ENCODE peak calls at places on chromosomes 2 and 18, in five cellular contexts. G is A549, Y is HepG2, N is SK-N-SH, D is GM12878. Z is an unnamed sample.

GRCh38 chr18:8854962-8855361 is 149.6 kb downstream of the MTCL1 start:
- DNase-seq in G (no peak), Y (no peak), N (no peak), D (no peak), Z (no peak)

GRCh38 chr2:42851186-42851585 is 58.8 kb upstream of the HAAO start:
- DNase-seq in G (no peak), Y (no peak), N (no peak), D (no peak), Z (no peak)

GRCh38 chr2:58480191-58480590 is 239.1 kb upstream of the FANCL start:
- DNase-seq in G (no peak), Y (no peak), N (peak), D (no peak), Z (no peak)

GRCh38 chr2:54107455-54107764 is 8.0 kb upstream of the ACYP2 start:
- DNase-seq in G (no peak), Y (no peak), N (no peak), D (no peak), Z (no peak)

GRCh38 chr18:26536032-26536431 is 12.3 kb downstream of the KCTD1 start:
- DNase-seq in G (no peak), Y (no peak), N (no peak), D (no peak), Z (no peak)

GRCh38 chr2:181682795-181683517 is 2.6 kb upstream of the NEUROD1 start:
- DNase-seq in G (no peak), Y (no peak), N (no peak), D (no peak), Z (no peak)

GRCh38 chr18:48140738-48141137 is 210.3 kb upstream of the SMAD2 start:
- DNase-seq in G (no peak), Y (no peak), N (no peak), D (no peak), Z (no peak)

GRCh38 chr2:36780231-36780808 is 83.8 kb downstream of the VIT start:
- DNase-seq in G (peak), Y (peak), N (peak), D (peak), Z (peak)

GRCh38 chr2:67135201-67135600 is 261.9 kb upstream of the ETAA1 start:
- DNase-seq in G (no peak), Y (no peak), N (no peak), D (no peak), Z (no peak)

GRCh38 chr2:113887393-113887792 is 2.5 kb upstream of the ACTR3 start:
- DNase-seq in G (no peak), Y (no peak), N (no peak), D (no peak), Z (no peak)
- H3K4me3 ChIP-seq in G (no peak), Y (no peak), N (no peak), D (peak), Z (peak)

GRCh38 chr2:215828528-215829184 is 184.7 kb downstream of the MREG start:
- DNase-seq in G (peak), Y (peak), N (peak), D (no peak), Z (peak)
- TF ChIP-seq CTCF in G (peak), Y (peak), N (peak), D (peak), Z (peak)

DNA sequence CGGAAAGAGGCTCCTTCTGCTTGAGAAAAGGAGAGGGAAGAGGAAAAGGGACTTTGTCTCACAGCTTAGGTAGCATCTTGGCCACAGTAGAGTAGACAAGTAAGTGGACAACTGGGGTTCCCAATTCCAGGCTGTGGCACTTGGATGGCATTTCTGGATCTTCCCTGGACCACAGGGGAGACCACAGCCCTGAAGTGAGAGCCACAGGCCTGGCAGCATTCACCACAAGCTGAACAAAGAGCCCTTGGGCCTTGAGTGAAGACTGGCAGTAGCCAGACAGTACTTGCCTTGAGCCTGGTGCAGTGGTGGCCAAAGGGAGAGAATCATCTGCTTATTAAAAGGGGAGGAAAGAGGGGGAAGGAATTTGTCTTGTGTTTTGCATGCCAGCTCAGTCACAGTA is 226.1 kb upstream of the KLHL14 start:
- DNase-seq in G (no peak), Y (no peak), N (no peak), D (no peak), Z (no peak)
- TF ChIP-seq MAX in G (no peak), Y (no peak), N (no peak), D (no peak), Z (no peak)

GRCh38 chr2:172439911-172440310 is 12.5 kb downstream of the ITGA6 start:
- DNase-seq in G (no peak), Y (no peak), N (no peak), D (no peak), Z (no peak)
- H3K4me3 ChIP-seq in G (no peak), Y (no peak), N (no peak), D (no peak), Z (no peak)

DNA sequence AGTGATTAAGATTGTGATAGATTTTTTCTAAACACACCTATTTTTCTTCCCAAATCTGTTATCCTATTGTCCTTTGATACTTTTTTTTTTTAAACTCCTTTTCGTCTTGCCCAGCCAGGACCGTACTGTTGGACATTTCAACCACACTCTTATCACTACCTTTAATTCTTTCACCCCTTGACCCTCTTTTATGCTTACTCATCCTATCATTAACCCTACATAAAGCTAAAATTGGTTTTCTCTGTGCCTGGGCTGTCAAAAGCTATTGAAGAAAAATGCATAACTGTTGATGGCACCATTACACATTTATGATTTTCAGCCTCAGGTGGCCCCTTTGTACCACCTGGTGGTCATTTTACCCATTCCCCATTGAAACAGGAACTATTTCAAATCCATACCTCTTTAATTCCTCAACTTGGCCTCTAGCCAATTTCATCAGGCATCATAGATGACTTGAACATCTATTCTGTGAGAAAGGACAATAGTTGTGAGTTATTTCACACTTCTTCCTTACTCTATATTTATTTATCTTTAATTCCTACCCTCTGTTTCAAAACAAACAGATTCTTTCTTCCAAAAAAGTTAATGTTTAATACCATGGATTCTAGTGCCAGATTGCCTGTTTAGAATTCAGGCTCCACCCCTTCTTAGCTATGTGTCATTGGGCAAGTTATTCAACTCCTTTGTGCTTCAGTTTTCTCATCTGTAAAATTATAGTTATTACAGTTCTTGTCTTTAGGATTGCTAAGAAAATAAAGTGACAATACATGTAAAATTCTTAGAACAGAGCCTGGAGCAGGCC is 258.6 kb downstream of the CAMKMT start:
- DNase-seq in G (no peak), Y (no peak), N (no peak), D (no peak), Z (no peak)
- TF ChIP-seq CTCF in G (no peak), Y (no peak), N (no peak), D (no peak), Z (no peak)